ENCODE peak calls at places on chromosomes 16 and 17, in four cellular contexts. H, A, X and O are unnamed samples.

GRCh38 chr16:47045023-47045422 is 71.5 kb upstream of the DNAJA2 start:
- DNase-seq in X (no peak), H (no peak), A (no peak), O (no peak)

GRCh38 chr17:75691371-75692290 is 24.5 kb downstream of the SAP30BP start:
- DNase-seq in H (no peak), X (no peak), A (no peak), O (no peak)

GRCh38 chr17:83087788-83088360 is 8.5 kb downstream of the METRNL start:
- DNase-seq in X (no peak), H (no peak), A (no peak), O (no peak)

GRCh38 chr17:35531170-35531569 is 6.3 kb downstream of the SLFN12L start:
- DNase-seq in A (no peak), X (no peak), H (no peak), O (no peak)

GRCh38 chr17:32741381-32741780 is 135.5 kb downstream of the MYO1D start:
- DNase-seq in X (no peak), H (no peak), A (no peak), O (no peak)

GRCh38 chr16:80319181-80319580 is 221.6 kb upstream of the DYNLRB2 start:
- DNase-seq in A (no peak), X (no peak), H (no peak), O (no peak)

GRCh38 chr16:84458606-84459516 is 45.6 kb downstream of the MEAK7 start:
- DNase-seq in A (no peak), H (no peak), X (no peak), O (no peak)

GRCh38 chr17:60039509-60040442 is 38.9 kb downstream of the HEATR6 start:
- DNase-seq in A (no peak), H (no peak), X (no peak), O (no peak)

GRCh38 chr17:17853811-17854527 is 17.2 kb upstream of the SREBF1 start:
- DNase-seq in X (no peak), A (no peak), H (no peak), O (no peak)

GRCh38 chr17:82531431-82531881 is 11.9 kb downstream of the FOXK2 start:
- DNase-seq in A (peak; percentile 82), X (no peak), H (no peak), O (no peak)

GRCh38 chr17:16085066-16085699 is 85.6 kb downstream of the TTC19 start:
- DNase-seq in A (no peak), H (peak; percentile 7), X (no peak), O (no peak)

GRCh38 chr17:41689497-41690299 is 1.0 kb downstream of the EIF1 start:
- DNase-seq in X (no peak), H (peak; percentile 62), A (peak; percentile 60), O (no peak)

GRCh38 chr17:33284022-33284421 is 9.1 kb downstream of the ASIC2 start:
- DNase-seq in A (peak; percentile 64), X (no peak), H (peak; percentile 31), O (peak; percentile 72)

GRCh38 chr16:46690281-46691178 is 1.1 kb downstream of the ORC6 start:
- DNase-seq in X (no peak), A (peak; percentile 26), H (no peak), O (peak; percentile 18)

GRCh38 chr16:73546351-73546845 is 498.5 kb upstream of the ZFHX3 start:
- DNase-seq in A (no peak), H (peak; percentile 51), X (no peak), O (no peak)

GRCh38 chr17:28086519-28086918 is 44.0 kb downstream of the NLK start:
- DNase-seq in H (no peak), A (peak; percentile 18), X (no peak), O (no peak)

GRCh38 chr17:47324224-47325020 is 667 bp downstream of the EFCAB13 start:
- DNase-seq in X (no peak), A (no peak), H (peak; percentile 22), O (no peak)

GRCh38 chr17:82112181-82112865 is 14.3 kb upstream of the FASN start:
- DNase-seq in A (no peak), H (no peak), X (no peak), O (no peak)